ENCODE peak calls at places on chromosomes 3 and 15, in seven cellular contexts. E, Y, K, W, C, G and S are unnamed samples.

GRCh38 chr3:80914854-80915253 is 846.6 kb downstream of the GBE1 start:
- DNase-seq in E (no peak), Y (no peak), K (no peak), W (no peak), C (no peak), G (no peak), S (no peak)

GRCh38 chr3:127685708-127686511 is 13.2 kb downstream of the ABTB1 start:
- DNase-seq in E (no peak), Y (no peak), K (no peak), W (no peak), C (no peak), G (no peak), S (no peak)

GRCh38 chr15:29135266-29135665 is 134.4 kb downstream of the NSMCE3 start:
- DNase-seq in E (no peak), Y (no peak), K (no peak), W (no peak), C (no peak), G (no peak), S (no peak)

GRCh38 chr3:125231895-125232294 is 19.3 kb upstream of the SLC12A8 start:
- DNase-seq in E (peak), Y (no peak), K (no peak), W (peak), C (no peak), G (no peak), S (no peak)

GRCh38 chr3:12284591-12284990 is 4.3 kb upstream of the PPARG start:
- DNase-seq in E (no peak), Y (no peak), K (no peak), W (no peak), C (no peak), G (no peak), S (no peak)

GRCh38 chr3:16516695-16517481 is 3.4 kb upstream of the RFTN1 start:
- DNase-seq in E (peak), Y (peak), K (no peak), W (peak), C (peak), G (no peak), S (peak)

GRCh38 chr3:127899200-127899599 is 15.8 kb upstream of the KBTBD12 start:
- DNase-seq in E (no peak), Y (peak), K (no peak), W (no peak), C (no peak), G (no peak), S (no peak)

GRCh38 chr15:68407141-68407885 is 24.6 kb downstream of the ITGA11 start:
- DNase-seq in E (no peak), Y (no peak), K (no peak), W (no peak), C (no peak), G (no peak), S (no peak)

GRCh38 chr3:112477891-112478290 is 21.4 kb downstream of the BTLA start:
- DNase-seq in E (no peak), Y (no peak), K (no peak), W (no peak), C (no peak), G (no peak), S (no peak)

GRCh38 chr3:47781326-47781684 is 388 bp downstream of the SMARCC1 start:
- DNase-seq in E (no peak), Y (peak), K (peak), W (no peak), C (no peak), G (peak), S (peak)

GRCh38 chr15:97576916-97577645 is 383.4 kb upstream of the ARRDC4 start:
- DNase-seq in E (no peak), Y (no peak), K (no peak), W (no peak), C (no peak), G (no peak), S (no peak)

GRCh38 chr3:122977645-122978466 is 49.7 kb downstream of the SEMA5B start:
- DNase-seq in E (no peak), Y (peak), K (no peak), W (peak), C (peak), G (no peak), S (peak)

GRCh38 chr15:48577495-48577894 is 68.0 kb downstream of the FBN1 start:
- DNase-seq in E (no peak), Y (no peak), K (no peak), W (peak), C (no peak), G (no peak), S (peak)

GRCh38 chr3:8621872-8622271 is 22.7 kb downstream of the SSUH2 start:
- DNase-seq in E (peak), Y (no peak), K (no peak), W (peak), C (no peak), G (no peak), S (no peak)